ENCODE peak calls at places on chromosomes 11 and 22, in five cellular contexts. One of them, this sample, is unnamed.

GRCh38 chr11:9362393-9362863 is 22.0 kb upstream of the IPO7 start:
- DNase-seq in H9: peak; percentile 47
- DNase-seq in IMR-90: no peak
- DNase-seq in mesendoderm: peak; percentile 71
- DNase-seq in neuronal stem cell: no peak
- DNase-seq in this sample: peak; percentile 28

GRCh38 chr11:8267831-8268529 is 4.3 kb upstream of the LMO1 start:
- DNase-seq in IMR-90: no peak
- DNase-seq in mesendoderm: no peak
- DNase-seq in neuronal stem cell: no peak
- DNase-seq in H9: no peak
- DNase-seq in this sample: no peak

GRCh38 chr11:23288001-23288783 is 427.9 kb upstream of the CCDC179 start:
- DNase-seq in IMR-90: peak; percentile 94
- DNase-seq in H9: no peak
- DNase-seq in mesendoderm: no peak
- DNase-seq in neuronal stem cell: no peak
- DNase-seq in this sample: peak; percentile 58

GRCh38 chr22:40805239-40805638 is 13.9 kb downstream of the SLC25A17 start:
- DNase-seq in H9: no peak
- DNase-seq in neuronal stem cell: no peak
- DNase-seq in IMR-90: no peak
- DNase-seq in mesendoderm: peak; percentile 65
- DNase-seq in this sample: no peak

GRCh38 chr22:40029189-40029890 is 34.6 kb downstream of the FAM83F start:
- DNase-seq in H9: no peak
- DNase-seq in neuronal stem cell: no peak
- DNase-seq in mesendoderm: no peak
- DNase-seq in IMR-90: no peak
- DNase-seq in this sample: no peak

GRCh38 chr22:39966522-39966921 is 6.3 kb downstream of the TMA7B start:
- DNase-seq in mesendoderm: no peak
- DNase-seq in neuronal stem cell: no peak
- DNase-seq in IMR-90: no peak
- DNase-seq in H9: no peak
- DNase-seq in this sample: no peak

GRCh38 chr11:32829680-32830412 is at the start of gene PRRG4:
- DNase-seq in mesendoderm: peak; percentile 72
- DNase-seq in neuronal stem cell: peak; percentile 32
- DNase-seq in H9: peak; percentile 63
- DNase-seq in IMR-90: peak; percentile 16
- DNase-seq in this sample: no peak

GRCh38 chr22:38270091-38270972 is 2.5 kb downstream of the TMEM184B start:
- DNase-seq in neuronal stem cell: no peak
- DNase-seq in IMR-90: peak; percentile 14
- DNase-seq in H9: peak; percentile 19
- DNase-seq in mesendoderm: no peak
- DNase-seq in this sample: peak; percentile 51

GRCh38 chr11:107705027-107705426 is 6.8 kb downstream of the SLN start:
- DNase-seq in H9: no peak
- DNase-seq in IMR-90: peak; percentile 92
- DNase-seq in neuronal stem cell: no peak
- DNase-seq in mesendoderm: no peak
- DNase-seq in this sample: peak; percentile 90

GRCh38 chr11:65379698-65380459 is 2.6 kb downstream of the SLC25A45 start:
- DNase-seq in neuronal stem cell: no peak
- DNase-seq in IMR-90: no peak
- DNase-seq in mesendoderm: no peak
- DNase-seq in H9: no peak
- DNase-seq in this sample: no peak
- H3K27ac ChIP-seq in neuronal stem cell: no peak overlapping the region
- H3K27ac ChIP-seq in IMR-90: no peak overlapping the region
- H3K27ac ChIP-seq in mesendoderm: no peak overlapping the region
- H3K27ac ChIP-seq in H9: no peak overlapping the region
- H3K27ac ChIP-seq in this sample: no peak overlapping the region

DNA sequence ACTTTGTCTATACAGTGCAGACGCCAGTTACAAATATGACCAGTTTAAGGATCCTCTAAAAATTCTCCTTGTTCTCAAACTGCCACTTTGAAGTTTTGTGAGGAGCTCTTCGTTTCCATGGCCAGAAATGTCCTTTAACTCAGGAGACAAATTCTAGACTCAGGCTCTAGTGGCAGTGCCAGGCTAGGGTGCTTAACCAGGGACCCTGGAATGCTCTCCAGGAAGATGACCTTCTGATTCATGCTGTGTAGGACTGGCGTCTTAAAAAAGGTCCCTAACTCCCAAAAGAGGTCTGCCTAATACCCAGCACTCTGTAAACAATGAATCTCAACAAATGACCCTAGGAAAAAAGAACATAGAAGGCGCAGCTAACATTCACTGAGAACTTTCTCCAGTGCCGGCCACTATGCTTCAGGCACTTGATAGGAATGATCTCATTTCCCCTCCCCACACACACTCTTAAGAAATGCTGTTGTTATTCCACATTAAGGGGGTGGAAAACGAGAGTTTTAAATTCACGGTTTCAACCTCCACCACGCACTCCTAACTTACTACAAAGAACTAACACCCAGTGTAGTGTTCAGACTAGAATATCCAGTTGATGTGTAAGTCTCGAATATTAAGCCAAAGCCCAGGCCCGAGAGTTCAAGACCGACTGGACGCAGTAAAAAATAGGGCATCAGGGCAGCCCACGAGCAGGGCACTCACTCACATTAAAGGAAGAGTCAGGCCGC is 763 bp downstream of the NXF1 start:
- DNase-seq in H9: no peak
- DNase-seq in neuronal stem cell: no peak
- DNase-seq in IMR-90: peak; percentile 55
- DNase-seq in mesendoderm: peak; percentile 41
- DNase-seq in this sample: peak; percentile 75
- H2BK5ac ChIP-seq in H9: no peak overlapping the region
- H2BK5ac ChIP-seq in neuronal stem cell: no peak overlapping the region
- H2BK5ac ChIP-seq in IMR-90: peak overlapping the region; percentile 63
- H2BK5ac ChIP-seq in mesendoderm: no peak overlapping the region
- H2BK5ac ChIP-seq in this sample: no peak overlapping the region

GRCh38 chr11:19243601-19244000 is 2.9 kb upstream of the E2F8 start:
- DNase-seq in neuronal stem cell: no peak
- DNase-seq in H9: no peak
- DNase-seq in mesendoderm: no peak
- DNase-seq in IMR-90: no peak
- DNase-seq in this sample: no peak
- H3K4me2 ChIP-seq in neuronal stem cell: no peak overlapping the region
- H3K4me2 ChIP-seq in H9: no peak overlapping the region
- H3K4me2 ChIP-seq in mesendoderm: no peak overlapping the region
- H3K4me2 ChIP-seq in IMR-90: no peak overlapping the region
- H3K4me2 ChIP-seq in this sample: no peak overlapping the region

DNA sequence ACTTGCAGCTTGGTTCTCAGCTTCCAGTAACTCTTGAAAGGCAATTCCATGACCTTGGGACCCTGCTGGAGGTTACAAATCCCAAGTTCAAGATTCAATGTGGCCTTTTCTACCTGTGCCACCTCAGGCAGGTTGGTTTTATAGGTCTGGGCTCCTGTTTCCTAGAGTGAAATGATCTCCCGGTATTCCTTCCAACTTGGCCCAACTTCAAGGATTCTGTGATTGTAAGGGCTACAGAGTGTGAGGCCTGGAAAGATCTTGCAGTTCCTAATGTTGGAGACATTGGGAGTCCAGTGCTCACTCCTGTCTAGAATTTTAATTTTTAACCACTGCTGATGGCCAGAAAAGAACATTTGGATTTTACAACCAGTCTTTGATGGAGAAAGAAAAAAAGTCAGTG is 91.6 kb downstream of the LDLRAD3 start:
- DNase-seq in IMR-90: no peak
- DNase-seq in neuronal stem cell: no peak
- DNase-seq in H9: no peak
- DNase-seq in mesendoderm: no peak
- DNase-seq in this sample: no peak
- H3K27ac ChIP-seq in IMR-90: no peak overlapping the region
- H3K27ac ChIP-seq in neuronal stem cell: no peak overlapping the region
- H3K27ac ChIP-seq in H9: no peak overlapping the region
- H3K27ac ChIP-seq in mesendoderm: no peak overlapping the region
- H3K27ac ChIP-seq in this sample: no peak overlapping the region

GRCh38 chr11:66857234-66857926 is 516 bp downstream of the LRFN4 start:
- DNase-seq in neuronal stem cell: no peak
- DNase-seq in IMR-90: no peak
- DNase-seq in H9: peak; percentile 58
- DNase-seq in mesendoderm: peak; percentile 36
- DNase-seq in this sample: peak; percentile 8
- H2BK5ac ChIP-seq in neuronal stem cell: peak overlapping the region; percentile 26
- H2BK5ac ChIP-seq in IMR-90: peak overlapping the region; percentile 13
- H2BK5ac ChIP-seq in H9: no peak overlapping the region
- H2BK5ac ChIP-seq in mesendoderm: no peak overlapping the region
- H2BK5ac ChIP-seq in this sample: peak overlapping the region; percentile 8

This sample was measured in mesenchymal stem cell.